ENCODE peak calls at places on chromosome 7, in five cellular contexts. Y is colonic mucosa, B is brain microvascular endothelial cell, O is bronchial epithelial cell, P is fibroblast of the aortic adventitia. L is an unnamed sample.

GRCh38 chr7:30785786-30786185 is 14.6 kb downstream of the MINDY4 start:
- DNase-seq in Y (no peak), B (no peak), O (no peak), P (no peak), L (no peak)

GRCh38 chr7:158044156-158044823 is 543.3 kb downstream of the PTPRN2 start:
- DNase-seq in Y (no peak), B (no peak), O (no peak), P (no peak), L (no peak)

GRCh38 chr7:137262599-137262998 is 80.9 kb downstream of the PTN start:
- DNase-seq in Y (no peak), B (no peak), O (no peak), P (no peak), L (no peak)

GRCh38 chr7:39252916-39253315 is 275.2 kb downstream of the POU6F2 start:
- DNase-seq in Y (no peak), B (peak; percentile 22), O (no peak), P (peak; percentile 1), L (no peak)

GRCh38 chr7:151694828-151695580 is 175.3 kb upstream of the RHEB start:
- DNase-seq in Y (peak; percentile 57), B (no peak), O (no peak), P (no peak), L (no peak)

GRCh38 chr7:47218378-47219176 is 363.3 kb downstream of the TNS3 start:
- DNase-seq in Y (no peak), B (no peak), O (no peak), P (peak; percentile 43), L (peak; percentile 59)

GRCh38 chr7:149022961-149023360 is 5.3 kb downstream of the PDIA4 start:
- DNase-seq in Y (no peak), B (no peak), O (no peak), P (no peak), L (no peak)

GRCh38 chr7:5564894-5565293 is 141.3 kb upstream of the TNRC18 start:
- DNase-seq in Y (no peak), B (no peak), O (no peak), P (no peak), L (no peak)

GRCh38 chr7:150937848-150938561 is 40.1 kb downstream of the KCNH2 start:
- DNase-seq in Y (no peak), B (peak; percentile 3), O (peak; percentile 82), P (peak; percentile 43), L (no peak)

GRCh38 chr7:30406664-30407425 is 71.7 kb downstream of the NOD1 start:
- DNase-seq in Y (no peak), B (no peak), O (peak; percentile 100), P (peak; percentile 12), L (peak; percentile 32)

GRCh38 chr7:41693150-41693997 is 9.5 kb downstream of the INHBA start:
- DNase-seq in Y (no peak), B (no peak), O (peak; percentile 52), P (peak; percentile 69), L (no peak)

GRCh38 chr7:39504963-39505362 is 61.2 kb upstream of the YAE1 start:
- DNase-seq in Y (no peak), B (peak; percentile 76), O (peak; percentile 58), P (peak; percentile 30), L (no peak)

GRCh38 chr7:113561446-113561845 is 357.4 kb downstream of the PPP1R3A start:
- DNase-seq in Y (no peak), B (peak; percentile 59), O (peak; percentile 19), P (peak; percentile 29), L (no peak)

GRCh38 chr7:116583653-116584052 is 58.8 kb downstream of the CAV1 start:
- DNase-seq in Y (no peak), B (no peak), O (no peak), P (no peak), L (no peak)

GRCh38 chr7:17725761-17726160 is 214.5 kb downstream of the SNX13 start:
- DNase-seq in Y (no peak), B (no peak), O (no peak), P (peak; percentile 46), L (peak; percentile 34)

GRCh38 chr7:100590077-100590737 is 4.1 kb downstream of the FBXO24 start:
- DNase-seq in Y (no peak), B (no peak), O (no peak), P (no peak), L (no peak)

GRCh38 chr7:100586266-100587025 is at the start of gene FBXO24:
- DNase-seq in Y (peak; percentile 100), B (peak; percentile 100), O (peak; percentile 99), P (peak; percentile 100), L (peak; percentile 100)

GRCh38 chr7:100589341-100589935 is 3.3 kb downstream of the FBXO24 start:
- DNase-seq in Y (no peak), B (no peak), O (no peak), P (no peak), L (no peak)

GRCh38 chr7:100585511-100586265 is at the start of gene LRCH4:
- DNase-seq in Y (peak; percentile 82), B (peak; percentile 7), O (peak; percentile 50), P (no peak), L (no peak)

GRCh38 chr7:100588438-100588837 is 2.3 kb downstream of the FBXO24 start:
- DNase-seq in Y (no peak), B (peak; percentile 25), O (peak; percentile 34), P (no peak), L (no peak)
- TF ChIP-seq CTCF in Y (no peak), B (peak; percentile 55), O (peak; percentile 46), P (peak; percentile 34), L (peak; percentile 39)

DNA sequence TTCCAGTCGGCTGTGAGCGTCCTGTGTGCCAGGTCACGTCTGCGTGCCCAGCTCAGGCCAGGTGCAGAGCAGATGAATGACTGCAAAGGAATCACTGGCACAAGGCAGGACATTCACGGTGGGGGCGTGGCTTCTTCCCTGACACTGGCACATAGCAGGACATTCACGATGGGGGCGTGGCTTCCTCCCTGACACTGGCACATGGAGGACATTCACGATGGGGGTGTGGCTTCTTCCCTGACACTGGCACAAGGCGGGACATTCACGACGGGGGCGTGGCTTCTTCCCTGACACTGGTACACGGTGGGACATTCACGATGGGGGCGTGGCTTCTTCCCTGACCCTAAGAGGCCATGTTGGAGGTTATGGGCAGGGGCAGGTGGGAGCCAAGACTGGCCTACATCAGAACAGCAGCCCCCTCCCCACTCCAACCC is 64.3 kb downstream of the MYL10 start:
- DNase-seq in Y (peak; percentile 85), B (no peak), O (peak; percentile 33), P (no peak), L (no peak)
- H3K4me3 ChIP-seq in Y (no peak overlapping the region), B (no peak overlapping the region), O (no peak overlapping the region), P (no peak overlapping the region), L (no peak overlapping the region)

DNA sequence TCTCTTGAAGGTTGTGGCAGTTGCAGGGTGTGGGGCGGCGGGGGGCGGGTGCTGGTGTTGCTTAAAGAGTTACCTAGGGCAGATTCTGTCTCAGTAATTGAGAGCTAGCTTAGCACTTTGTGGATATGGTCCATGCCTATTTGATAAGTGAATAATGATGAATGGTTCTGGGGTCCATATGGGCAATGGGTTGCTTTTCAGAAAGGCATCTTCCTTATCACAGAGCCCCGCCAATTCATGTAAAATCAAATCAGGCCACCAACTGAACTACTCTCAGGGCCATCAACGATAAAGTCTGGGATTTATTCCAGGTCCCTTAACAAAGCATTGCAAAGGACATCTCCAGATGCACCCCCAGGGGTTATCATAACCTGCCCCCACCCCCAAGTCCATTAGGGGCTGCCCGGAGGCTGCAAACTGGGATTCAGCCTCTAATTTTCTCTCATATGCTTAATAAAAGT is 1.8 kb upstream of the PRRT4 start:
- DNase-seq in Y (no peak), B (no peak), O (no peak), P (no peak), L (no peak)
- TF ChIP-seq CTCF in Y (no peak), B (no peak), O (no peak), P (no peak), L (no peak)

DNA sequence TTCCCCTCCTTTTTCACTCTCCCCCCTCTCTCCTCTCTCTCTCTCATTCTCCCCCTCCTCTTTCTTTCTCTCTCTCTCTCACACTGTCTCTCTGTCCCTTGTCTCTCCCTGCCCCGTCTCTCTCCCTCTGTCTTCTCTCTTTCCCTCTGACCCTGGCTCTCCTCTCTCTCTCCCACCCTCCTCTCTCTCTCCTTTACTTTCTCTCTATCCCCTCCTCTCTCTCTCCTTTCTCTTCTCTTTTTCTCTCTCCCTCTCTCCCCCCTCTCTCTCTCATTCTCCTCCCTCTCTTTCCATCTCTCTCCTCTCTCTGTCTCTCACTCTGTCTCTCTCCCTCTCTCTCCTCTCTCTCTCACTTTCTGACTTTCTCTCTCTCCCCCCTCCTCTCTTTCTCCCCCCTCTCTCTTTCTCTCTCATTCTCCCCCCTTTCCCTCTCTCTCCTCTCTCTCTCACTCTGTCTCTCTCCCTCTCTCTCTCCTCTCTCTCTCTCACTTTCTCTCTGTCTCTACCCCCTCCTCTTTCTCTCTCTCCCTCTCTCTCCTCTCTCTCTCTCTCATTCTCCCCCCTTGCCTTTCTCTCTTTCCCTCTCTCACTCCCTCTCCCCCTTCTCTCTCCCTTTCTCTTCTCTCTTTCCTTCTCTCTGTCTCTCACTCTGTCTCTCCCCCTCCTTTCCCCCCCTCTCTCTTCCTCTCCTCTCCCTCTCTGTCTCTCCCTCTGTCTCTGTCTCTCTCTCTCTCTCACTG is 18.9 kb upstream of the VPS37D start:
- DNase-seq in Y (no peak), B (no peak), O (no peak), P (no peak), L (no peak)
- H3K4me3 ChIP-seq in Y (no peak overlapping the region), B (no peak overlapping the region), O (no peak overlapping the region), P (no peak overlapping the region), L (no peak overlapping the region)

GRCh38 chr7:21543528-21544302 is 876 bp downstream of the DNAH11 start:
- DNase-seq in Y (no peak), B (no peak), O (peak; percentile 65), P (peak; percentile 25), L (no peak)
- TF ChIP-seq CTCF in Y (no peak), B (no peak), O (no peak), P (no peak), L (no peak)

DNA sequence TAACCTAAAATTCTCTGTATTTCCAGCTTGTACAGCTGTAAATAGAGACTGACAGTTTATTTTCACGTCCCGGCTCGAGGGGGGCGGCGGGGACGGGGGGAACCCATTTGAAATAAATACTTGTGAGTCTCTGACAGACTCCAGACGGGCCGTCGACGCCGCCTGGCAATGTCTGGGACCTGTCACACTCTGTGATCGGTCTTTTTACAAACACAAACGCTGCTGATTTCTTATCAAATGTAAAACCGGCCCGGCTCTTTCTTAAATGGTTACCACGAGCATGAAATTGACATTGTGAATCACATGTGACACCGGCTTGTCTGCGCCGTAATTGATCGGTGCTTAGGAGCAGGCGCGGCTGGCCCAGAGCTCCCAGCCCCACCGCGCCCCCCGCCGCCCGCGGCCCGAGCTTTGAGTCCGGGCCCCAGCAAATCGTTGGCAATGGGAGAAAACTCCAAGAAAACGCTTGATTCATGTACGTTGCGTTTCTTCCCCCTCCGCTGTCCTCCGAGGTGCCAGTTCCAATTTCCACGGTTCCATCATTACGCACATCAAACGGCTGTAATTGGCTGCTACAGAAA is 57.1 kb downstream of the UNCX start:
- DNase-seq in Y (no peak), B (no peak), O (no peak), P (peak; percentile 2), L (no peak)
- H3K4me3 ChIP-seq in Y (peak overlapping the region; percentile 24), B (no peak overlapping the region), O (peak overlapping the region; percentile 25), P (peak overlapping the region; percentile 53), L (peak overlapping the region; percentile 45)